ENCODE peak calls at places on chromosome 1, in four cellular contexts. G is T47D, F is T-helper 2 cell, X is left ventricle myocardium inferior. L is an unnamed sample.

GRCh38 chr1:43238104-43238503 is 31.7 kb upstream of the TMEM125 start:
- DNase-seq in G (peak; percentile 75), F (no peak), X (peak; percentile 60), L (no peak)

GRCh38 chr1:1421147-1421906 is at the start of gene ANKRD65:
- DNase-seq in G (no peak), F (no peak), X (no peak), L (no peak)

GRCh38 chr1:25568834-25569598 is 25.6 kb downstream of the LDLRAP1 start:
- DNase-seq in G (no peak), F (no peak), X (no peak), L (no peak)

GRCh38 chr1:6198646-6199297 is 623 bp downstream of the RPL22 start:
- DNase-seq in G (no peak), F (no peak), X (no peak), L (no peak)

GRCh38 chr1:76607712-76608111 is 259.6 kb upstream of the ST6GALNAC5 start:
- DNase-seq in G (no peak), F (no peak), X (no peak), L (no peak)

GRCh38 chr1:66276229-66276628 is 257.7 kb upstream of the SGIP1 start:
- DNase-seq in G (no peak), F (no peak), X (no peak), L (no peak)

GRCh38 chr1:68954841-68955240 is 458.0 kb upstream of the DEPDC1 start:
- DNase-seq in G (no peak), F (no peak), X (no peak), L (no peak)

GRCh38 chr1:78003882-78004718 is 639 bp upstream of the DNAJB4 start:
- DNase-seq in G (peak; percentile 82), F (no peak), X (peak; percentile 53), L (peak; percentile 51)

GRCh38 chr1:96843196-96843595 is 121.6 kb downstream of the PTBP2 start:
- DNase-seq in G (no peak), F (no peak), X (no peak), L (no peak)

GRCh38 chr1:34787461-34788420 is 5.1 kb upstream of the GJA4 start:
- DNase-seq in G (peak; percentile 41), F (no peak), X (no peak), L (no peak)

GRCh38 chr1:213958346-213958745 is 29.4 kb upstream of the PROX1 start:
- DNase-seq in G (no peak), F (no peak), X (no peak), L (no peak)

L was measured in naive B cell.